ENCODE peak calls at places on chromosomes 11 and 22, in four cellular contexts. One of them, this sample, is unnamed.

GRCh38 chr11:2686360-2687222 is 13.2 kb downstream of the KCNQ1OT1 start:
- DNase-seq in cardiac muscle cell: no peak
- DNase-seq in CD8-positive, alpha-beta T cell: no peak
- DNase-seq in testis: no peak
- DNase-seq in this sample: no peak

GRCh38 chr11:23991140-23991539 is 505.7 kb upstream of the LUZP2 start:
- DNase-seq in cardiac muscle cell: peak; percentile 76
- DNase-seq in CD8-positive, alpha-beta T cell: no peak
- DNase-seq in testis: no peak
- DNase-seq in this sample: no peak

GRCh38 chr11:11569936-11570491 is 51.8 kb downstream of the GALNT18 start:
- DNase-seq in cardiac muscle cell: peak; percentile 53
- DNase-seq in CD8-positive, alpha-beta T cell: no peak
- DNase-seq in testis: peak; percentile 75
- DNase-seq in this sample: no peak

GRCh38 chr11:111932605-111932938 is 4.6 kb upstream of the DIXDC1 start:
- DNase-seq in cardiac muscle cell: no peak
- DNase-seq in CD8-positive, alpha-beta T cell: no peak
- DNase-seq in testis: no peak
- DNase-seq in this sample: no peak

GRCh38 chr11:83410605-83411565 is 124.7 kb upstream of the CCDC90B start:
- DNase-seq in cardiac muscle cell: no peak
- DNase-seq in CD8-positive, alpha-beta T cell: no peak
- DNase-seq in testis: no peak
- DNase-seq in this sample: no peak

GRCh38 chr11:14089690-14090462 is 127.4 kb downstream of the SPON1 start:
- DNase-seq in cardiac muscle cell: no peak
- DNase-seq in CD8-positive, alpha-beta T cell: no peak
- DNase-seq in testis: no peak
- DNase-seq in this sample: no peak

GRCh38 chr11:68652683-68653156 is 31.6 kb upstream of the GAL start:
- DNase-seq in cardiac muscle cell: no peak
- DNase-seq in CD8-positive, alpha-beta T cell: no peak
- DNase-seq in testis: no peak
- DNase-seq in this sample: no peak

GRCh38 chr11:116657842-116658825 is 114.7 kb downstream of the BUD13 start:
- DNase-seq in cardiac muscle cell: peak; percentile 3
- DNase-seq in CD8-positive, alpha-beta T cell: no peak
- DNase-seq in testis: no peak
- DNase-seq in this sample: no peak

GRCh38 chr11:36130401-36130800 is 158.8 kb downstream of the COMMD9 start:
- DNase-seq in cardiac muscle cell: no peak
- DNase-seq in CD8-positive, alpha-beta T cell: no peak
- DNase-seq in testis: no peak
- DNase-seq in this sample: no peak

GRCh38 chr22:49084203-49084602 is 743.5 kb downstream of the BRD1 start:
- DNase-seq in cardiac muscle cell: no peak
- DNase-seq in CD8-positive, alpha-beta T cell: no peak
- DNase-seq in testis: no peak
- DNase-seq in this sample: no peak

GRCh38 chr22:39317084-39317755 is 2.2 kb downstream of the RPL3 start:
- DNase-seq in cardiac muscle cell: no peak
- DNase-seq in CD8-positive, alpha-beta T cell: no peak
- DNase-seq in testis: no peak
- DNase-seq in this sample: no peak

GRCh38 chr22:35601743-35602633 is 15.1 kb downstream of the MB start:
- DNase-seq in cardiac muscle cell: peak; percentile 80
- DNase-seq in CD8-positive, alpha-beta T cell: no peak
- DNase-seq in testis: peak; percentile 21
- DNase-seq in this sample: no peak

GRCh38 chr11:88508808-88509581 is 171.5 kb upstream of the CTSC start:
- DNase-seq in cardiac muscle cell: peak; percentile 45
- DNase-seq in CD8-positive, alpha-beta T cell: no peak
- DNase-seq in testis: peak; percentile 34
- DNase-seq in this sample: no peak

GRCh38 chr11:3056296-3057068 is 741 bp downstream of the CARS1 start:
- DNase-seq in cardiac muscle cell: no peak
- DNase-seq in CD8-positive, alpha-beta T cell: no peak
- DNase-seq in testis: no peak
- DNase-seq in this sample: no peak

GRCh38 chr11:7846003-7846402 is 49.3 kb upstream of the OR5P2 start:
- DNase-seq in cardiac muscle cell: no peak
- DNase-seq in CD8-positive, alpha-beta T cell: no peak
- DNase-seq in testis: no peak
- DNase-seq in this sample: no peak

GRCh38 chr11:11968511-11969280 is 39.7 kb downstream of the DKK3 start:
- DNase-seq in cardiac muscle cell: peak; percentile 36
- DNase-seq in CD8-positive, alpha-beta T cell: no peak
- DNase-seq in testis: no peak
- DNase-seq in this sample: no peak

GRCh38 chr11:46367916-46368267 is 13.6 kb upstream of the MDK start:
- DNase-seq in cardiac muscle cell: no peak
- DNase-seq in CD8-positive, alpha-beta T cell: no peak
- DNase-seq in testis: no peak
- DNase-seq in this sample: no peak

GRCh38 chr22:18119409-18120110 is 9.0 kb downstream of the TUBA8 start:
- DNase-seq in cardiac muscle cell: no peak
- DNase-seq in CD8-positive, alpha-beta T cell: no peak
- DNase-seq in testis: no peak
- DNase-seq in this sample: no peak

GRCh38 chr22:20148414-20148813 is 2.4 kb downstream of the CCDC188 start:
- DNase-seq in cardiac muscle cell: no peak
- DNase-seq in CD8-positive, alpha-beta T cell: no peak
- DNase-seq in testis: no peak
- DNase-seq in this sample: no peak

GRCh38 chr22:30247561-30247960 is 1.0 kb upstream of the LIF start:
- DNase-seq in cardiac muscle cell: no peak
- DNase-seq in CD8-positive, alpha-beta T cell: no peak
- DNase-seq in testis: no peak
- DNase-seq in this sample: no peak

GRCh38 chr11:118899706-118900360 is 16.1 kb downstream of the CXCR5 start:
- DNase-seq in cardiac muscle cell: no peak
- DNase-seq in CD8-positive, alpha-beta T cell: no peak
- DNase-seq in testis: no peak
- DNase-seq in this sample: no peak
- H3K4me1 ChIP-seq in cardiac muscle cell: no peaks in the 10 kb centered on the region
- H3K4me1 ChIP-seq in CD8-positive, alpha-beta T cell: peaks cover 44% of the 10 kb centered on the region
- H3K4me1 ChIP-seq in testis: peaks cover 5% of the 10 kb centered on the region
- H3K4me1 ChIP-seq in this sample: peaks cover 24% of the 10 kb centered on the region

GRCh38 chr11:130510407-130511006 is 62.1 kb downstream of the ADAMTS15 start:
- DNase-seq in cardiac muscle cell: peak; percentile 68
- DNase-seq in CD8-positive, alpha-beta T cell: no peak
- DNase-seq in testis: peak; percentile 34
- DNase-seq in this sample: no peak
- H3K27ac ChIP-seq in cardiac muscle cell: no peak overlapping the region
- H3K27ac ChIP-seq in CD8-positive, alpha-beta T cell: no peak overlapping the region
- H3K27ac ChIP-seq in testis: no peak overlapping the region
- H3K27ac ChIP-seq in this sample: no peak overlapping the region

GRCh38 chr11:61026121-61027031 is 54.9 kb downstream of the CD6 start:
- DNase-seq in cardiac muscle cell: no peak
- DNase-seq in CD8-positive, alpha-beta T cell: peak; percentile 43
- DNase-seq in testis: no peak
- DNase-seq in this sample: no peak
- H3K4me3 ChIP-seq in cardiac muscle cell: no peak overlapping the region
- H3K4me3 ChIP-seq in CD8-positive, alpha-beta T cell: peak overlapping the region; percentile 38
- H3K4me3 ChIP-seq in testis: no peak overlapping the region
- H3K4me3 ChIP-seq in this sample: peak overlapping the region; percentile 51

GRCh38 chr11:1570896-1571759 is 943 bp downstream of the DUSP8 start:
- DNase-seq in cardiac muscle cell: no peak
- DNase-seq in CD8-positive, alpha-beta T cell: peak; percentile 19
- DNase-seq in testis: no peak
- DNase-seq in this sample: peak; percentile 58
- H3K4me1 ChIP-seq in cardiac muscle cell: peaks cover 3% of the 10 kb centered on the region
- H3K4me1 ChIP-seq in CD8-positive, alpha-beta T cell: peaks cover 54% of the 10 kb centered on the region
- H3K4me1 ChIP-seq in testis: peaks cover 18% of the 10 kb centered on the region
- H3K4me1 ChIP-seq in this sample: peaks cover 32% of the 10 kb centered on the region

DNA sequence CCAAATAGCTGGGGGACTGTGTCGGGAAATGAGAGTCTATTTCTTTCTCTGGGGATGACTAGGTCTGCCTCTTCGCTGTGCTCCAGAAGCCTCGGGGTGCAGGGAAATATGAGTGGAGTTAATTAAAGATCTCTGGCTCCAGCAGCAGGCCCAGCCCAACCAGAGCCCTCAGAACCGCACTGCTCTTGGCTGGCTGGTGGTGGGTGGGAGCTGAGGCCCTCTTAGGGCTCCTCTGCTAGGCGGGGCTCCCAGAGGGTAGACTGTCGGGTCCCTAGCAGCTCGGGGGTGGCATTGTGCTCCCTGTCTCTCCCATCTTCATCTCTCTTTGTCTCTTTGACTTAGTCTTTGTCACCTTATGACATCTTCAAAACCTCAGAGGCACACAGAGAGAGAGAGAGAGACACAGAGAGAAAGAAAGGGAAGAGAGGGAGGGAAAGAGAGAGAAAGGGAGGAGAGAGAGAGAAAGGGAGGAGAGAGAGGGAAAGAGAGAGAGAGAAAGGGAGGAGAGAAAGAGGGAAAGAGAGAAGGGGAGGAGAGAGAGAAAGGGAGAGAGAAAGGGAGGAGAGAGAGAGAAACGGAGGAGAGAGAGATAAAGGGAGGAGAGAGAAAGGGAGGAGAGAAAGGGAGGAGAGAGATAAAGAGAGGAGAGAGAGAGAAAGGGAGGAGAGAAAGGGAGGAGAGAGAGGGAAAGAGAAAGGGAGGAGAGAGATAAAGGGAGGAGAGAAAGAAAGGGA is 20.2 kb downstream of the MPPED1 start:
- DNase-seq in cardiac muscle cell: no peak
- DNase-seq in CD8-positive, alpha-beta T cell: no peak
- DNase-seq in testis: no peak
- DNase-seq in this sample: no peak
- H3K27ac ChIP-seq in cardiac muscle cell: no peak overlapping the region
- H3K27ac ChIP-seq in CD8-positive, alpha-beta T cell: no peak overlapping the region
- H3K27ac ChIP-seq in testis: no peak overlapping the region
- H3K27ac ChIP-seq in this sample: no peak overlapping the region

DNA sequence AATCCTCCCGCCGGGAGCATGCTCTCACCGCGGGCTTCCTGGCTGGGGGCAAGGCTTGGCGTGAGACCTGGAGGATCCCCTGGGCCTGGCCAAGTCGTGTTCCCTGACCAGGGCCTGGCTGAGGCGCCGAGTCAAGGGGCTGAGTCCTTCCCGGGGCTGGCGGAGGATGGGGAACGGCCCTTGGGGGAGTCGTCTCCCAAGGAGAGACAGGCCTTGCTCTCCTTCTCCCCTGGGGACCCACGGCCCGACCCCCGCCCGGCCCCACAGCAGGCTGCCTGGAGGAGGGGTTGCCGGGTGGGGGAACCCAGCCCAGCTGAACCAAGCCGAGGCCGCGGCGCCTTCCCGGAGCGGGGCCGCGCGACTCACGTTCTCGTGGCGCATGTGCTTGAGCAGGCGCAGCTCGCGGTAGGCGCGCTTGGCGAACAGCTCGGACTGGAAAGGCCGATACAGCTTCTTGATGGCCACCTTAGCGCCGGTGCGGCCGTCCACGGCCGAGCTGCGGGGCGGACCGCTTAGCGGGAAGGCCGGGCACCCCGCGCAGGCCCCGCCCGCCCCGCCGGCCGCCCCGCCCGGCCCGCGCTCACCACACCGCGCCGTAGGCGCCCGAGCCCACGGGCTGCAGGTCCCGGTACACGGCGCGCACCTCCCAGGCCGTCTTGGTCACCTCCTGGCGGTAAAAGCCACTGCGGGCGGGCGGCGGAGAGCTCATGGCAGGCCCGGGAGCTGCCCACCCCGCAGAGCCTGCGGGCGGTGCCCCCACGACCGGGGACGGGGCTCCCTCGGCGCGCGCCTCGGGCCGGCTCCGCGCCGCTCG is 475 bp downstream of the MAPK12 start:
- DNase-seq in cardiac muscle cell: peak; percentile 76
- DNase-seq in CD8-positive, alpha-beta T cell: no peak
- DNase-seq in testis: peak; percentile 73
- DNase-seq in this sample: no peak
- H3K4me3 ChIP-seq in cardiac muscle cell: peak overlapping the region; percentile 50
- H3K4me3 ChIP-seq in CD8-positive, alpha-beta T cell: no peak overlapping the region
- H3K4me3 ChIP-seq in testis: peak overlapping the region; percentile 52
- H3K4me3 ChIP-seq in this sample: no peak overlapping the region

GRCh38 chr11:65855927-65856363 is 2.0 kb downstream of the CFL1 start:
- DNase-seq in cardiac muscle cell: no peak
- DNase-seq in CD8-positive, alpha-beta T cell: no peak
- DNase-seq in testis: no peak
- DNase-seq in this sample: no peak
- H3K4me1 ChIP-seq in cardiac muscle cell: peaks cover 7% of the 10 kb centered on the region
- H3K4me1 ChIP-seq in CD8-positive, alpha-beta T cell: peaks cover 45% of the 10 kb centered on the region
- H3K4me1 ChIP-seq in testis: peaks cover 6% of the 10 kb centered on the region
- H3K4me1 ChIP-seq in this sample: peaks cover 32% of the 10 kb centered on the region

GRCh38 chr22:37601203-37601539 is 7.5 kb upstream of the GGA1 start:
- DNase-seq in cardiac muscle cell: no peak
- DNase-seq in CD8-positive, alpha-beta T cell: no peak
- DNase-seq in testis: no peak
- DNase-seq in this sample: no peak
- H3K27ac ChIP-seq in cardiac muscle cell: peak overlapping the region; percentile 54
- H3K27ac ChIP-seq in CD8-positive, alpha-beta T cell: no peak overlapping the region
- H3K27ac ChIP-seq in testis: no peak overlapping the region
- H3K27ac ChIP-seq in this sample: no peak overlapping the region

GRCh38 chr22:46061124-46061410 is 84.1 kb upstream of the WNT7B start:
- DNase-seq in cardiac muscle cell: no peak
- DNase-seq in CD8-positive, alpha-beta T cell: no peak
- DNase-seq in testis: no peak
- DNase-seq in this sample: no peak

GRCh38 chr22:46062971-46063631 is 86.1 kb upstream of the WNT7B start:
- DNase-seq in cardiac muscle cell: no peak
- DNase-seq in CD8-positive, alpha-beta T cell: no peak
- DNase-seq in testis: peak; percentile 15
- DNase-seq in this sample: no peak

GRCh38 chr22:46061431-46062231 is 84.7 kb upstream of the WNT7B start:
- DNase-seq in cardiac muscle cell: no peak
- DNase-seq in CD8-positive, alpha-beta T cell: no peak
- DNase-seq in testis: peak; percentile 15
- DNase-seq in this sample: no peak

GRCh38 chr22:46063861-46064235 is 86.5 kb upstream of the PPARA start:
- DNase-seq in cardiac muscle cell: no peak
- DNase-seq in CD8-positive, alpha-beta T cell: no peak
- DNase-seq in testis: peak; percentile 24
- DNase-seq in this sample: no peak

GRCh38 chr22:46062232-46062615 is 85.3 kb upstream of the WNT7B start:
- DNase-seq in cardiac muscle cell: no peak
- DNase-seq in CD8-positive, alpha-beta T cell: no peak
- DNase-seq in testis: peak; percentile 17
- DNase-seq in this sample: no peak
- H3K4me3 ChIP-seq in cardiac muscle cell: no peak overlapping the region
- H3K4me3 ChIP-seq in CD8-positive, alpha-beta T cell: no peak overlapping the region
- H3K4me3 ChIP-seq in testis: peak overlapping the region; percentile 55
- H3K4me3 ChIP-seq in this sample: no peak overlapping the region

DNA sequence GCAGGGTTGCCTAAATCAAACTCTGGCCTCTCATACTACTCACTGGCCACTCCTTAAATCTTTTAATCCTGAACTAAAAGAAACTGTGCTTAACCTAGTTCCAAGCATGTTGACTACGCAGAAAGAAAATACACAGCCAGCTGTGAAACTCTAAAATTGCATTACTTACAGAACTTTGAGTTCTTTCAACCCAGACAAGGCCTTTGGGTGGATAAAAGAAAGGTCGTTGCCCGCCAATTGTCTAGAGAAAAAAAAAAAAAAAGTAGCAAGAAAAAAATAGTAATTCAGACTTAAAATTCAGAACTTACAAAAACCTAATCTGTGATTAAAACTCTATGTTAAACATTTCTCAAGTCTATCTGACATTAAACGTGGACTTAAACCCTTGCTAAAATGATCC is 29.3 kb upstream of the CCDC34 start:
- DNase-seq in cardiac muscle cell: no peak
- DNase-seq in CD8-positive, alpha-beta T cell: no peak
- DNase-seq in testis: no peak
- DNase-seq in this sample: no peak
- H3K4me1 ChIP-seq in cardiac muscle cell: peaks cover 96% of the 10 kb centered on the region
- H3K4me1 ChIP-seq in CD8-positive, alpha-beta T cell: no peaks in the 10 kb centered on the region
- H3K4me1 ChIP-seq in testis: peaks cover 43% of the 10 kb centered on the region
- H3K4me1 ChIP-seq in this sample: no peaks in the 10 kb centered on the region

This sample was measured in naive thymus-derived CD4-positive, alpha-beta T cell.